ENCODE peak calls at places on chromosomes 3 and 15, in ten cellular contexts. L is body of pancreas, O is left lung, N is fibroblast of lung, D is AG04450, X is PC-3, V is endodermal cell, K is cardiac muscle cell, G is transverse colon, P is MM.1S. M is an unnamed sample.

GRCh38 chr3:183123891-183124290 is 24.6 kb upstream of the MCCC1 start:
- DNase-seq in L (no peak), O (no peak), N (peak), D (no peak), X (peak), V (no peak), K (no peak), G (no peak), P (no peak), M (no peak)

GRCh38 chr15:92853222-92853621 is 46.9 kb upstream of the CHD2 start:
- DNase-seq in L (no peak), O (no peak), N (no peak), D (no peak), X (no peak), V (no peak), K (no peak), G (no peak), P (no peak), M (no peak)

GRCh38 chr3:59886790-59887189 is 837.0 kb upstream of the CFAP20DC start:
- DNase-seq in L (no peak), O (no peak), N (peak), D (no peak), X (no peak), V (no peak), K (no peak), G (no peak), P (no peak), M (no peak)

GRCh38 chr3:14282706-14283075 is 104.1 kb downstream of the LSM3 start:
- DNase-seq in L (no peak), O (no peak), N (no peak), D (no peak), X (no peak), V (no peak), K (no peak), G (no peak), P (no peak), M (no peak)

GRCh38 chr15:78951841-78952238 is 7.0 kb upstream of the CTSH start:
- DNase-seq in L (peak), O (no peak), N (peak), D (no peak), X (peak), V (no peak), K (no peak), G (no peak), P (no peak), M (no peak)

GRCh38 chr3:58681863-58682262 is 15.3 kb upstream of the FAM3D start:
- DNase-seq in L (no peak), O (no peak), N (no peak), D (no peak), X (no peak), V (no peak), K (no peak), G (no peak), P (no peak), M (no peak)

GRCh38 chr3:53630547-53630946 is 136.1 kb downstream of the CACNA1D start:
- DNase-seq in L (no peak), O (no peak), N (no peak), D (no peak), X (peak), V (no peak), K (no peak), G (no peak), P (no peak), M (no peak)

GRCh38 chr15:56775632-56776031 is 42.3 kb upstream of the ZNF280D start:
- DNase-seq in L (no peak), O (no peak), N (no peak), D (no peak), X (peak), V (no peak), K (no peak), G (no peak), P (peak), M (no peak)

GRCh38 chr3:125528920-125529319 is 8.9 kb upstream of the SNX4 start:
- DNase-seq in L (no peak), O (no peak), N (no peak), D (no peak), X (no peak), V (no peak), K (no peak), G (no peak), P (no peak), M (no peak)
- H3K27ac ChIP-seq in L (no peak), O (no peak), N (no peak), D (no peak), X (no peak), V (no peak), K (no peak), G (no peak), P (no peak), M (no peak)

DNA sequence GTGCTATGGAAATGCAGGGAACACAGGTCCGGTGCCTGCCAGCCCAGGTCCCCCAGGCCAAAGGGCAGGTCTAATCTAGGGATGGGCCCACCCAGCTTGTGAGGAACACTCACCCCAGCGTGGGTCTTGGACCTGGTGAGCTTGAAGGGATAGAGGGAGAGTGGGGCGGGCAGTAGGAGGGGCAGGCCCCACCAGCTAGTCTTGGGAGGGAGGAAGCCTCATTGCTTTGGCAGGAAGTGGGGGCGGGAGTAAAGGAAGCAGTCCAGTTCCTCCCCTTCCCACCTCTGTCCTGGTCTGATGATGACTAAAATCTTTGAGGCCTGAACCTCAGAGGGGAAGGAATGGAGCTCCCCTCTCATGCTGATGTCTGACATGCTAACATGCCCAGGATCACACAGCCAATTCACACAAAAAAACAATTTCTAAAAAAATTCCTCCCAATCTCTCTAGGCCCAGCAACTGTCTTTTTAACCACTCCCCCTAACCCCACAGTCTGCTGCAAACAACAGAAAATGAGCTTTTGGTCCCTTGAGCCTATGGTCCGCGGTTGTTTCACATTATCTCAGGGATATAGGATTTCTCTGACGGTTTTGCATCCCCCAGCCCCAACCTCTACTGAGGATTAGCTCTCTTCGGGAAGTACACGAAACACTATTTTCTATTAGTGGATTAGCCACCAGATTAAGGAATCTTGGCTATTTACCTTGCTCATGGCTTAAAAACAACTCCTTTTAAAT is 30.7 kb upstream of the DUSP7 start:
- DNase-seq in L (no peak), O (peak), N (peak), D (no peak), X (no peak), V (no peak), K (no peak), G (no peak), P (no peak), M (no peak)
- H3K27ac ChIP-seq in L (no peak), O (no peak), N (no peak), D (no peak), X (no peak), V (no peak), K (no peak), G (no peak), P (no peak), M (peak)

GRCh38 chr3:43247556-43248186 is 38.7 kb upstream of the SNRK start:
- DNase-seq in L (no peak), O (no peak), N (no peak), D (no peak), X (no peak), V (no peak), K (no peak), G (no peak), P (no peak), M (no peak)
- H3K27ac ChIP-seq in L (peak), O (no peak), N (no peak), D (no peak), X (no peak), V (no peak), K (no peak), G (no peak), P (no peak), M (peak)

GRCh38 chr15:83612226-83612625 is 41.7 kb upstream of the ADAMTSL3 start:
- DNase-seq in L (no peak), O (no peak), N (no peak), D (no peak), X (peak), V (no peak), K (no peak), G (no peak), P (no peak), M (no peak)

GRCh38 chr15:83613146-83613635 is 40.7 kb upstream of the ADAMTSL3 start:
- DNase-seq in L (no peak), O (no peak), N (no peak), D (no peak), X (no peak), V (no peak), K (no peak), G (no peak), P (no peak), M (no peak)

GRCh38 chr15:83613716-83614115 is 40.2 kb upstream of the ADAMTSL3 start:
- DNase-seq in L (no peak), O (no peak), N (peak), D (no peak), X (peak), V (no peak), K (no peak), G (no peak), P (no peak), M (peak)

GRCh38 chr15:83611312-83611711 is 42.6 kb upstream of the ADAMTSL3 start:
- DNase-seq in L (peak), O (no peak), N (no peak), D (no peak), X (no peak), V (no peak), K (no peak), G (no peak), P (no peak), M (no peak)

GRCh38 chr15:83610132-83610531 is 43.8 kb upstream of the ADAMTSL3 start:
- DNase-seq in L (no peak), O (no peak), N (no peak), D (no peak), X (no peak), V (no peak), K (no peak), G (no peak), P (no peak), M (no peak)
- H3K27ac ChIP-seq in L (no peak), O (no peak), N (no peak), D (no peak), X (no peak), V (no peak), K (no peak), G (no peak), P (no peak), M (no peak)

GRCh38 chr3:165803471-165803870 is 33.8 kb downstream of the BCHE start:
- DNase-seq in L (no peak), O (no peak), N (no peak), D (no peak), X (no peak), V (no peak), K (no peak), G (no peak), P (no peak), M (no peak)
- H3K27ac ChIP-seq in L (no peak), O (no peak), N (no peak), D (no peak), X (no peak), V (no peak), K (no peak), G (no peak), P (no peak), M (no peak)